ENCODE peak calls at places on chromosomes 2 and 18, in seven cellular contexts. A is Peyer's patch, G is PC-3, S is cardiac muscle cell, Y is cardiac fibroblast, K is nephron progenitor cell, I is GM20000. C is an unnamed sample.

GRCh38 chr2:215982465-215982875 is 30.9 kb downstream of the MREG start:
- DNase-seq in G (peak; percentile 100), S (no peak), Y (no peak), A (no peak), K (no peak), I (peak; percentile 22), C (peak; percentile 27)

GRCh38 chr2:105870062-105870461 is 125.3 kb downstream of the NCK2 start:
- DNase-seq in Y (no peak), G (no peak), A (no peak), I (no peak), K (no peak), S (no peak), C (no peak)

GRCh38 chr2:241224068-241224850 is 35.8 kb downstream of the ANO7 start:
- DNase-seq in A (no peak), Y (peak; percentile 58), G (peak; percentile 33), K (peak; percentile 35), I (no peak), S (no peak), C (no peak)

GRCh38 chr18:23871410-23871809 is 143.1 kb upstream of the TTC39C start:
- DNase-seq in I (peak; percentile 39), K (peak; percentile 24), A (peak; percentile 82), S (peak; percentile 54), Y (peak; percentile 29), G (peak; percentile 89), C (no peak)

GRCh38 chr2:239298126-239298804 is 102.6 kb downstream of the HDAC4 start:
- DNase-seq in G (peak; percentile 4), Y (no peak), I (no peak), A (peak; percentile 82), K (no peak), S (no peak), C (no peak)

GRCh38 chr2:165273176-165273575 is 34.0 kb downstream of the SCN2A start:
- DNase-seq in G (no peak), Y (no peak), S (no peak), K (no peak), I (no peak), A (no peak), C (no peak)

GRCh38 chr2:10905006-10905871 is 6.5 kb upstream of the KCNF1 start:
- DNase-seq in Y (no peak), I (no peak), K (no peak), S (no peak), A (peak; percentile 31), G (no peak), C (no peak)

GRCh38 chr2:144836635-144837350 is 316.9 kb upstream of the ZEB2 start:
- DNase-seq in K (no peak), Y (peak; percentile 26), G (peak; percentile 47), A (no peak), S (no peak), I (no peak), C (no peak)

GRCh38 chr2:49306925-49307324 is 152.6 kb upstream of the FSHR start:
- DNase-seq in G (no peak), I (no peak), Y (no peak), A (no peak), S (no peak), K (no peak), C (no peak)

GRCh38 chr2:20247084-20247483 is 22.2 kb upstream of the SDC1 start:
- DNase-seq in S (no peak), A (no peak), G (no peak), K (no peak), Y (no peak), I (no peak), C (no peak)

GRCh38 chr18:79803611-79804051 is 5.9 kb downstream of the KCNG2 start:
- DNase-seq in A (peak; percentile 34), Y (no peak), G (no peak), I (no peak), K (no peak), S (no peak), C (no peak)

GRCh38 chr2:189393440-189394111 is 47.7 kb upstream of the WDR75 start:
- DNase-seq in Y (peak; percentile 85), K (no peak), I (no peak), S (no peak), G (peak; percentile 94), A (no peak), C (no peak)

GRCh38 chr2:183665976-183666375 is 541.7 kb downstream of the NUP35 start:
- DNase-seq in G (peak; percentile 47), A (no peak), K (no peak), Y (peak; percentile 1), I (no peak), S (no peak), C (no peak)

GRCh38 chr2:85273732-85274731 is 53.8 kb downstream of the TGOLN2 start:
- DNase-seq in K (no peak), G (peak; percentile 67), I (no peak), Y (peak; percentile 66), A (peak; percentile 57), S (peak; percentile 21), C (no peak)

GRCh38 chr2:20052872-20053281 is 1.4 kb upstream of the LAPTM4A start:
- DNase-seq in A (peak; percentile 81), I (no peak), K (peak; percentile 37), S (no peak), G (peak; percentile 73), Y (peak; percentile 92), C (no peak)

GRCh38 chr2:119208791-119209203 is 14.8 kb upstream of the STEAP3 start:
- DNase-seq in Y (no peak), K (no peak), G (peak; percentile 90), A (no peak), S (no peak), I (no peak), C (no peak)

GRCh38 chr2:12455626-12456025 is 261.1 kb upstream of the TRIB2 start:
- DNase-seq in K (no peak), I (no peak), A (no peak), Y (peak; percentile 81), S (no peak), G (no peak), C (no peak)

GRCh38 chr2:182193291-182193690 is 207.6 kb downstream of the PPP1R1C start:
- DNase-seq in S (no peak), A (no peak), K (no peak), Y (no peak), I (no peak), G (no peak), C (no peak)

GRCh38 chr2:233440314-233440713 is 86.0 kb downstream of the DGKD start:
- DNase-seq in I (no peak), A (no peak), K (no peak), G (no peak), S (no peak), Y (no peak), C (no peak)

GRCh38 chr2:23460228-23460627 is 75.2 kb downstream of the KLHL29 start:
- DNase-seq in A (no peak), G (peak; percentile 39), S (no peak), Y (peak; percentile 27), I (no peak), K (no peak), C (no peak)

GRCh38 chr2:18245375-18245774 is 315.1 kb downstream of the RDH14 start:
- DNase-seq in A (no peak), K (no peak), S (no peak), Y (no peak), I (no peak), G (no peak), C (no peak)

GRCh38 chr18:28161608-28162599 is 15.0 kb downstream of the CDH2 start:
- DNase-seq in Y (no peak), A (no peak), S (peak; percentile 49), G (peak; percentile 59), I (no peak), K (no peak), C (no peak)

GRCh38 chr2:126504953-126505352 is 151.0 kb upstream of the GYPC start:
- DNase-seq in K (no peak), S (no peak), I (no peak), G (no peak), A (no peak), Y (no peak), C (no peak)
- TF ChIP-seq CTCF in K (no peak), S (no peak), I (no peak), G (no peak), A (no peak), Y (no peak), C (no peak)

DNA sequence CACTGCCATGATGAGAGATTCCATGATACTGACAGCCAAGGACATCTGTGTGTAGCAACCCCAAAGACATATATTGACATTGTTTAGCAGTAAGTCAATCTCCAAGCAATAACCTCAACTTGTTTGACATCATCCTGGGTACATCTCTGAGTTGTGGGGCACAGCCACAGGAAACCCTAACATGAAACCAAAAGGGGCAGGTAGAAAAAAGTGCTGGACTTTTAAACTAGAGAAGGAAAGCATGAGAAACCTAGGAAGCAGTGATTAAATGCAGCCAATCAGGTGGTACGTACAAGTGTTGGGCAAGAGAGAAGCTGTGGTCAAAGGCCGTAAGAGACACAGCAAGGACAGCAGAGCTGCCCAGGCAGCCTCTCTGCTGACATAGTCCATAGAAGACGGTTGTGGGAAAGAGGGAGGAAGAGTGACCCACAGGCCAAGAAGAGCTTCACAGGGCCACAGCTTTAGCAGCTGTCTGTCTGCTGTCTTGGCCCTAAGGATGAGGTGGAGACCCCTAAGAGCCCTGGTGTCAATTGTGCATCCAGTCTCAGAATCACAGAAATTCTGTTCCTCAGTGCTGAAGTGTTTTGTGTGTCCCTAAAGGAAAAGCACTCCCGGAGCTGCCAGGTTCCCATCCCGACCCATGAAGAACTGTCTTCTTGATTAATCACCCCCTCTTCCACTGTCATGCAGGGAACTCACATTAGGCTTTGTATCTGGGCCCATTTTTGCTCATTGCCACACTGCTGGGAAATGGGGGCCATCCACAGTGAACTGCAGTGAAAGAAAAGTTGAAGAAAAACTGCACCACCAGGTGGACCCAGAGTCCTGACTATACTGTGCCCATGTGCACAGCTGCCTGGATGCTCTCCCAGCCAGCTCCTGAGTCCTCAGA is 25.4 kb upstream of the CHN1 start:
- DNase-seq in G (peak; percentile 69), Y (peak; percentile 62), A (peak; percentile 49), I (no peak), S (peak; percentile 65), K (peak; percentile 41), C (no peak)
- TF ChIP-seq CTCF in G (peak; percentile 66), Y (peak; percentile 49), A (no peak), I (no peak), S (peak; percentile 45), K (peak; percentile 40), C (peak; percentile 54)

GRCh38 chr18:50424877-50425690 is 50.2 kb downstream of the SKA1 start:
- DNase-seq in I (no peak), G (no peak), Y (peak; percentile 98), A (no peak), S (peak; percentile 81), K (no peak), C (no peak)
- TF ChIP-seq CTCF in I (no peak), G (no peak), Y (no peak), A (no peak), S (no peak), K (no peak), C (no peak)

DNA sequence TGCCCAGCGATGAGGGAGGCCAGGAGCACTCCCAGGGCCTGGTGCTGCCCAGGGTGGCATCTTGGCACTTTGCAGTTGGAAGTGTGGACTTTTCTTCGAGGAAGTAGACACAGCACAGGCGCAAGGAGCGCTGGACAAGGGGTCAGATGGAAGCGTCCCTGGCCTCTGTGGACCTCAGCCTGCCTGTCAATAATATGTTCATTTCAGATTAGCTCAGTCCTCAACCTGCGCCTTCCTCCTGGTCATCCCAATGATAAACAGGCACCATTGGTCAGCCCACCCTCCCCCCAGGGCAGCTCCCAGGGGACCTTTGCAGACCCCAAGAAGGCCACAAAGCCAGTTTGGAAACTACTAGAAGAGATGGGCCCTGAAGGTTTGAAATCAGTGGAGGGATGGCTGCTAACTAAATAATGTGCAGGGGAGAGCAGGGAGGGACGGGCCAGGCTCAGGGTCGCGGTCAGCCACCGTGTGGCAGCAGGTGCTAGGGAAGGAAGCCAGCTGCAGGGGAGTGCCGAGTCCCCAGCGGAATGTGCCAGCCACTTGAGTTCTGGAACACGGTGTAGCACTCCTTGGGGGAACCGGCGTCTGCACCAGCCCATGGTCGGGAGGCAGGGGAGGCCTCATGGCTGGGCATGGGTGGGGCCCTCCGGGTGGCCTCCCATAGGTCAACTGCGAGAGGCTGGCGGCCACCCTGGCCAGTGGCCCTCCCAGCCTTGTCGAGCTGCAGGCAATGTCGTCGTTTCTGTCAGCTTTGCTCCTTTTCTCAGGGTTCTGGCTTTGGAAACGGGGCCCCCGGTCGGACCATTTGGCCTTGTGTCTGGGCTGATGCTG is 59.9 kb downstream of the ADI1 start:
- DNase-seq in Y (no peak), K (no peak), S (peak; percentile 33), I (no peak), G (no peak), A (no peak), C (no peak)
- TF ChIP-seq CTCF in Y (no peak), K (no peak), S (no peak), I (no peak), G (no peak), A (no peak), C (no peak)

C was measured in GM13977.